ENCODE peak calls at places on chromosomes 13 and 19, in six cellular contexts. P is activated CD4-positive, alpha-beta T cell treated with anti-CD3 and anti-CD28 coated beads, Interleukin-2, amount 50 U/mL, for 4 hours; G is stimulated activated CD8-positive, alpha-beta memory T cell treated with anti-CD3 and anti-CD28 coated beads, Interleukin-15, amount 100 ng/mL, for 48 hours; X is stimulated activated CD4-positive, alpha-beta T cell treated with anti-CD3 and anti-CD28 coated beads, TNF-alpha, amount 100 ng/mL, for 48 hours; A is progenitor cell of endocrine pancreas; W is posterior cingulate gyrus. S is an unnamed sample.

GRCh38 chr13:24178847-24179845 is 18.6 kb downstream of the SPATA13 start:
- DNase-seq in P (no peak), G (no peak), A (no peak), W (no peak), X (no peak), S (no peak)

GRCh38 chr19:16168465-16169081 is 4.8 kb downstream of the CIB3 start:
- DNase-seq in A (no peak), P (no peak), G (no peak), X (no peak), W (no peak), S (no peak)

GRCh38 chr19:9847087-9847671 is 12.1 kb downstream of the PIN1 start:
- DNase-seq in G (peak), W (no peak), A (no peak), X (no peak), P (peak), S (peak)

GRCh38 chr19:33459220-33459619 is 62.4 kb downstream of the PEPD start:
- DNase-seq in X (no peak), G (no peak), W (no peak), P (no peak), A (no peak), S (no peak)

GRCh38 chr19:37905936-37906867 is at the start of gene WDR87:
- DNase-seq in P (peak), G (no peak), X (no peak), W (no peak), A (peak), S (no peak)

GRCh38 chr19:41480336-41480735 is 37.4 kb downstream of the ERICH4 start:
- DNase-seq in P (no peak), A (no peak), G (no peak), X (no peak), W (no peak), S (no peak)

GRCh38 chr13:109737046-109737573 is 49.3 kb downstream of the IRS2 start:
- DNase-seq in W (no peak), P (no peak), A (no peak), G (no peak), X (no peak), S (no peak)

GRCh38 chr13:42466123-42466522 is 107.8 kb upstream of the TNFSF11 start:
- DNase-seq in A (no peak), W (no peak), G (no peak), X (no peak), P (no peak), S (no peak)

GRCh38 chr19:9061879-9062278 is 25.0 kb upstream of the OR1M1 start:
- DNase-seq in W (no peak), A (no peak), P (no peak), G (no peak), X (no peak), S (no peak)

GRCh38 chr19:43950834-43951626 is at the start of gene ZNF221:
- DNase-seq in X (peak), A (peak), G (peak), W (peak), P (peak), S (peak)

GRCh38 chr13:108902557-108903155 is 273.2 kb downstream of the MYO16 start:
- DNase-seq in W (no peak), G (no peak), P (no peak), X (no peak), A (no peak), S (no peak)

GRCh38 chr19:29303035-29303706 is 90.2 kb upstream of the UQCRFS1 start:
- DNase-seq in A (no peak), X (no peak), G (no peak), W (no peak), P (no peak), S (no peak)

GRCh38 chr13:59677966-59678814 is 485.5 kb downstream of the DIAPH3 start:
- DNase-seq in X (no peak), W (no peak), A (no peak), G (no peak), P (no peak), S (no peak)

GRCh38 chr19:35908010-35908441 is at the start of gene TYROBP:
- DNase-seq in G (no peak), P (no peak), A (no peak), X (no peak), W (peak), S (no peak)

GRCh38 chr13:39268398-39268797 is 230.1 kb downstream of the NHLRC3 start:
- DNase-seq in X (no peak), P (no peak), W (no peak), G (no peak), A (no peak), S (no peak)

GRCh38 chr19:2394669-2395292 is 32.6 kb downstream of the TIMM13 start:
- DNase-seq in A (no peak), G (no peak), W (no peak), X (no peak), P (no peak), S (no peak)

GRCh38 chr13:76723551-76724232 is 162.5 kb downstream of the KCTD12 start:
- DNase-seq in X (no peak), G (no peak), W (no peak), A (no peak), P (no peak), S (no peak)

GRCh38 chr19:1438933-1439358 is 750 bp downstream of the RPS15 start:
- DNase-seq in A (no peak), G (no peak), W (no peak), X (no peak), P (no peak), S (no peak)